ENCODE peak calls at places on chromosomes 6 and 20, in four cellular contexts. O is WTC11, L is HepG2, J is K562. F is an unnamed sample.
A peak's percentile ranks its signal among the peaks of the same experiment; 100 is the strongest.

GRCh38 chr20:33401922-33402369 is 627 bp upstream of the CDK5RAP1 start:
- DNase-seq in O (no peak), L (no peak), J (peak; percentile 56), F (no peak)

GRCh38 chr6:74991573-74992332 is 214.1 kb downstream of the COL12A1 start:
- DNase-seq in J (no peak), O (no peak), L (no peak), F (no peak)

GRCh38 chr20:17611540-17612286 is 41.8 kb downstream of the DSTN start:
- DNase-seq in L (peak; percentile 65), O (peak; percentile 61), J (no peak), F (peak; percentile 43)

GRCh38 chr6:47733879-47734558 is 35.6 kb downstream of the ADGRF4 start:
- DNase-seq in J (no peak), O (no peak), L (peak; percentile 28), F (peak; percentile 1)

GRCh38 chr6:136886110-136886509 is 36.0 kb upstream of the SLC35D3 start:
- DNase-seq in L (peak; percentile 9), J (no peak), O (no peak), F (no peak)

GRCh38 chr6:90062667-90063066 is 168.4 kb downstream of the GJA10 start:
- DNase-seq in J (no peak), L (no peak), O (no peak), F (no peak)

GRCh38 chr6:166434336-166434735 is 51.6 kb upstream of the MPC1 start:
- DNase-seq in J (no peak), L (no peak), O (no peak), F (no peak)

GRCh38 chr6:30615958-30616810 is 859 bp downstream of the PPP1R10 start:
- DNase-seq in O (no peak), L (peak; percentile 61), J (peak; percentile 43), F (no peak)

GRCh38 chr6:112773217-112773616 is 426.1 kb downstream of the RFPL4B start:
- DNase-seq in O (no peak), L (no peak), J (no peak), F (no peak)

GRCh38 chr6:56649782-56650181 is 7.1 kb upstream of the DST start:
- DNase-seq in J (no peak), O (no peak), L (no peak), F (no peak)

GRCh38 chr6:161639772-161640171 is 365.9 kb upstream of the AGPAT4 start:
- DNase-seq in J (no peak), L (no peak), O (no peak), F (no peak)

GRCh38 chr6:112215901-112216300 is 38.5 kb downstream of the LAMA4 start:
- DNase-seq in O (no peak), J (no peak), L (no peak), F (no peak)

GRCh38 chr6:37221585-37222124 is 35.9 kb upstream of the TBC1D22B start:
- DNase-seq in L (no peak), J (no peak), O (no peak), F (no peak)

GRCh38 chr20:57840066-57840465 is 130.3 kb upstream of the PMEPA1 start:
- DNase-seq in J (no peak), O (no peak), L (no peak), F (no peak)

GRCh38 chr6:147384029-147384428 is 124.5 kb upstream of the SAMD5 start:
- DNase-seq in O (no peak), L (no peak), J (no peak), F (no peak)
- TF ChIP-seq FOXJ3 in O (no peak), L (no peak), J (no peak), F (no peak)

GRCh38 chr20:61065853-61066252 is 186.2 kb upstream of the CDH4 start:
- DNase-seq in O (no peak), L (no peak), J (no peak), F (no peak)
- TF ChIP-seq FOXJ3 in O (no peak), L (no peak), J (no peak), F (no peak)

GRCh38 chr6:73064261-73064660 is 161.0 kb downstream of the KHDC1L start:
- DNase-seq in L (no peak), J (no peak), O (no peak), F (no peak)

GRCh38 chr6:73058736-73059135 is 166.6 kb downstream of the KHDC1L start:
- DNase-seq in L (no peak), O (no peak), J (no peak), F (no peak)

GRCh38 chr6:73062121-73062520 is 163.2 kb downstream of the KHDC1L start:
- DNase-seq in J (no peak), O (no peak), L (no peak), F (no peak)

DNA sequence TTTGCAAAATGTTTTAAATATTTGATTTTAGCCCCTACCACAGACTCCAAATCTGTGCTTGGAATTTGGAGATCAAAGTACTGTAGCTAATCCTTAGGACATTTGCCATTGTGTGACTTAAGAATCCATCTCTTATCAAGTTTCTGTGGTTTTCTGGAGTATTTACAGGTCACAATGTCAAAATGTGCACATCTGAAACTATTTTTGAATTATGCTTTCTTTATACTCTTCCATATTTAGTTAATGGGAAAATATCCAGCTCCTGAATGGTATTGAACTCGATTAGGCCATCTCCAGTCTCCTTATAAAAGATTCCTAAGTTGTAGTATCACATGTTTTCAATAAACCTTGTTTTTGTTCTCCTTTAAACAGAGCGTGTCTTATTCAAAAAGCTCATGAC is 162.5 kb downstream of the KHDC1L start:
- DNase-seq in O (no peak), L (no peak), J (no peak), F (no peak)
- TF ChIP-seq FOXJ3 in O (no peak), L (no peak), J (no peak), F (no peak)

GRCh38 chr20:1320902-1321653 is 7.9 kb downstream of the SDCBP2 start:
- DNase-seq in O (no peak), L (no peak), J (no peak), F (no peak)
- TF ChIP-seq FOXJ3 in O (no peak), L (no peak), J (no peak), F (no peak)

DNA sequence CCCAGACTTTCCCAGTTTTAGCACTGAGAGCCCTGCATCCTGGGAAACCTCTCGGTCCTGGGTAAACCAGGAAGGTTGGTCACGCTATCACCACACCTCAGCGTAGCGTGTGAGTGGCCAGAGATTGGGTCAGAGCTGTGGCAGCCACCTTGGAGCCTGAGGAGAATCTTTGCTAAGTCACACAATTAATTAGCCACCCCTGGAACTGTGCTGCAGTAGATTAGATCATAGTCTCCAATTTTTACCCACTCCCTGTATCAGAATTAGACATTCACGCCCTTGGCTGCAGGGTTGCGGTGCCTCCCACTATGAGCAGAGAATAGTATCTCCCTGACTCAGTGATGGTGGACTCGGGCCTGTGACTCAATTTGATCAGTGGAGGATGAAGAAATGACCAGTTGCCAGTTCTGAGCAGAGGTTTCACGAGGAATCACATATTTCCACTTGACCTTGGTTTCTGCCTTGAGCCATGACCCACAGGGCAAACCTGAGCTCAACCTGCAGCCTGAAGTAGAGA is 6.0 kb upstream of the PTGIS start:
- DNase-seq in J (no peak), O (no peak), L (no peak), F (no peak)
- TF ChIP-seq FOXJ3 in J (no peak), O (no peak), L (no peak), F (no peak)

GRCh38 chr6:158028876-158029275 is 47.2 kb downstream of the SYNJ2 start:
- DNase-seq in J (no peak), O (no peak), L (no peak), F (no peak)

GRCh38 chr6:158031191-158031444 is 49.5 kb downstream of the SYNJ2 start:
- DNase-seq in L (no peak), J (no peak), O (no peak), F (no peak)

GRCh38 chr6:158031445-158032353 is 50.0 kb downstream of the SYNJ2 start:
- DNase-seq in L (no peak), J (peak; percentile 82), O (no peak), F (peak; percentile 54)

GRCh38 chr6:158028421-158028820 is 46.8 kb downstream of the SYNJ2 start:
- DNase-seq in L (no peak), J (no peak), O (no peak), F (no peak)

GRCh38 chr6:158029668-158030230 is 48.1 kb downstream of the SYNJ2 start:
- DNase-seq in L (no peak), O (no peak), J (no peak), F (no peak)
- TF ChIP-seq FOXJ3 in L (no peak), O (no peak), J (no peak), F (no peak)

DNA sequence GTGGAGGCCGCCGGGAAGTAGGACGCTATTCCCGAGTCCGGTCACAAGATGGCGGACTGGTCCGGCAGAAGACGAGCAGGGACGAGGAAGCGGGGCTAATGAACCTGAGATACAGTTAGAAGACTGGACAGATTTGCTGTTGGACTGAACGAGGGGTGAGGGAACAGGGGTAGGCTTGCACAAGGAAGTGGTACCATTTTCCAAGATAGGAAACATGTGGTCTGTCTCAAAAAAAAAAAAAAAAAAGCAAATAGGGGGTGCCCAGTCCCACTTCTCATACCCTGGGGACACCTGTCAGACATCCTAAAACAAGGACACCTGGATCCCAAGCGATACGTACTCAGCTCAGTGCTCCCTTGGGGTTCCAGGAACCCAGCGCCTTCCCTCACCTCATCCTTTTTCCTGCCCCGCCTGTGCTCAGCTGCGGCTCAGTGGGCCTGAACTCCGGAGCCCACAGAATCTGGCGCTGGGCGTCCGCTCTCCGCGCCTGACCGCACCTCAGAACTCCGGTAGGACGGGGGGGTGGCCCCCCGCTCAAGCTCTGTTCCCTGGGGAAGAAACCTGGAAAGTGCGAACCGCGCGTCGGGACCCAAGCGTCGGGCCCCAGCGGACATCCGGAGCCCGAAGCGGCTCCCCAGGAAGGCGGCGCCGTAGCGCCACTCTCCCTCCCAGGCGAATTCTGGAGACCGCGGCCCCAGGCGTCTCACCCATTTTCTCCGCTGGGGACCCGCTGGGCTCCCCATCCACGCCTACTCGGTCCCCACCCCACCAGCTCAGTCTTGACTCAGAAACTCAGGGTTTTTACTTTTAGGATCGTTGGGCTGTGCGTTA is at the start of gene LY6G5C:
- DNase-seq in J (peak; percentile 87), O (peak; percentile 77), L (peak; percentile 72), F (peak; percentile 88)
- TF ChIP-seq FOXJ3 in J (no peak), O (no peak), L (no peak), F (no peak)

GRCh38 chr20:31707994-31708744 is 14.5 kb downstream of the BCL2L1 start:
- DNase-seq in L (no peak), J (peak; percentile 73), O (peak; percentile 78), F (no peak)
- TF ChIP-seq FOXJ3 in L (no peak), J (no peak), O (no peak), F (no peak)

DNA sequence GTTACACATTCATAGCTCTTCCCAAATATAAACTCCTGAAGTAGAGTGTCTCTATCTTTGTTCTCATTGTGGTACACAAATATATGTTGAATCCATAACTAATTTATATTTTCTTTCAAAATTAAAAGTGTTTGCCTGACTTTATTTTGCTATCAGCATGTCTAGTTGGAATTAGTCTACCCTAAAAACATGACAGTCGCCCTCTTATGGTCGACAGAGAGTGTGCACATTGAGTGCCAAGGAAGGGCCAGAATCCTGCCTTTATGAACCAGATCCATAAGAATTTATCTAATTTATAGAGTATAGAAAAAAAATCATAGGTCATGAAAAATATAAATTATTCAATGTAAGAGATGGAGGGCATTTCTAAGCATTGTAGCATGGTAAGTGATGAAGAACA is 12.3 kb upstream of the DEFB112 start:
- DNase-seq in O (no peak), J (peak; percentile 13), L (peak; percentile 16), F (peak; percentile 0)
- TF ChIP-seq FOXJ3 in O (no peak), J (no peak), L (no peak), F (no peak)

GRCh38 chr6:2658788-2659187 is 91.9 kb downstream of the MYLK4 start:
- DNase-seq in O (no peak), J (no peak), L (peak; percentile 68), F (no peak)
- TF ChIP-seq FOXJ3 in O (no peak), J (no peak), L (no peak), F (no peak)